ENCODE peak calls at places on chromosome 6, in eight cellular contexts. C is stimulated activated CD4-positive, alpha-beta T cell treated with anti-CD3 and anti-CD28 coated beads, Interleukin-12 subunit alpha, Interleukin-12 subunit beta, amount 100 ng/mL, for 4 hours; J is T-helper 2 cell; N is stromal cell of bone marrow; T is adipocyte; V is AG10803; Z is stimulated activated naive CD4-positive, alpha-beta T cell; O is progenitor cell of endocrine pancreas. Q is an unnamed sample.

GRCh38 chr6:166381381-166381732 is 1.4 kb downstream of the MPC1 start:
- DNase-seq in C (no peak), J (no peak), N (no peak), T (no peak), V (no peak), Z (no peak), O (no peak), Q (no peak)

GRCh38 chr6:12203001-12203400 is 87.2 kb upstream of the EDN1 start:
- DNase-seq in C (no peak), J (no peak), N (no peak), T (no peak), V (no peak), Z (no peak), O (peak), Q (no peak)

GRCh38 chr6:152957796-152958195 is 25.0 kb downstream of the FBXO5 start:
- DNase-seq in C (no peak), J (no peak), N (no peak), T (no peak), V (no peak), Z (no peak), O (no peak), Q (no peak)

GRCh38 chr6:41576667-41577066 is 30.5 kb downstream of the FOXP4 start:
- DNase-seq in C (no peak), J (no peak), N (no peak), T (no peak), V (no peak), Z (no peak), O (no peak), Q (no peak)

GRCh38 chr6:25004357-25004756 is 68.6 kb upstream of the RIPOR2 start:
- DNase-seq in C (no peak), J (no peak), N (no peak), T (no peak), V (no peak), Z (no peak), O (no peak), Q (no peak)

GRCh38 chr6:123941855-123942254 is 138.2 kb downstream of the NKAIN2 start:
- DNase-seq in C (no peak), J (no peak), N (no peak), T (no peak), V (no peak), Z (no peak), O (no peak), Q (no peak)

GRCh38 chr6:141077355-141078333 is 1055.1 kb upstream of the GJE1 start:
- DNase-seq in C (no peak), J (no peak), N (peak), T (no peak), V (no peak), Z (no peak), O (no peak), Q (no peak)

GRCh38 chr6:71403422-71404134 is 115.0 kb downstream of the OGFRL1 start:
- DNase-seq in C (no peak), J (no peak), N (no peak), T (peak), V (no peak), Z (no peak), O (no peak), Q (no peak)

GRCh38 chr6:3231213-3232016 is 4.0 kb upstream of the TUBB2B start:
- DNase-seq in C (no peak), J (no peak), N (peak), T (peak), V (peak), Z (no peak), O (peak), Q (no peak)

GRCh38 chr6:148325316-148326068 is 17.1 kb upstream of the SASH1 start:
- DNase-seq in C (no peak), J (no peak), N (no peak), T (no peak), V (no peak), Z (no peak), O (no peak), Q (no peak)

GRCh38 chr6:2502998-2503674 is 247.6 kb downstream of the MYLK4 start:
- DNase-seq in C (no peak), J (no peak), N (no peak), T (peak), V (no peak), Z (no peak), O (no peak), Q (no peak)

GRCh38 chr6:9487128-9487527 is 927.7 kb downstream of the TFAP2A start:
- DNase-seq in C (no peak), J (no peak), N (no peak), T (no peak), V (no peak), Z (no peak), O (no peak), Q (no peak)

GRCh38 chr6:142784344-142784743 is 160.6 kb downstream of the HIVEP2 start:
- DNase-seq in C (no peak), J (no peak), N (no peak), T (no peak), V (no peak), Z (no peak), O (no peak), Q (no peak)

GRCh38 chr6:43274916-43275597 is 23.0 kb upstream of the SLC22A7 start:
- DNase-seq in C (peak), J (peak), N (no peak), T (peak), V (no peak), Z (no peak), O (no peak), Q (no peak)

GRCh38 chr6:36673882-36674281 is 4.6 kb upstream of the CDKN1A start:
- DNase-seq in C (no peak), J (no peak), N (no peak), T (no peak), V (no peak), Z (no peak), O (no peak), Q (no peak)

GRCh38 chr6:165662041-165662491 is 975 bp downstream of the PDE10A start:
- DNase-seq in C (no peak), J (no peak), N (no peak), T (peak), V (peak), Z (no peak), O (peak), Q (no peak)

GRCh38 chr6:160431231-160431630 is 83.1 kb downstream of the SLC22A3 start:
- DNase-seq in C (no peak), J (no peak), N (peak), T (peak), V (peak), Z (no peak), O (no peak), Q (no peak)

GRCh38 chr6:154092336-154092962 is 53.4 kb downstream of the OPRM1 start:
- DNase-seq in C (no peak), J (no peak), N (no peak), T (no peak), V (no peak), Z (no peak), O (no peak), Q (no peak)

GRCh38 chr6:119874381-119874780 is 524.8 kb upstream of the MAN1A1 start:
- DNase-seq in C (no peak), J (no peak), N (no peak), T (no peak), V (no peak), Z (no peak), O (no peak), Q (no peak)

GRCh38 chr6:163226836-163227485 is 187.6 kb upstream of the QKI start:
- DNase-seq in C (no peak), J (no peak), N (no peak), T (no peak), V (peak), Z (no peak), O (no peak), Q (no peak)

GRCh38 chr6:55220961-55221360 is 46.6 kb downstream of the HCRTR2 start:
- DNase-seq in C (no peak), J (no peak), N (no peak), T (no peak), V (no peak), Z (no peak), O (no peak), Q (no peak)

GRCh38 chr6:6686748-6687601 is 98.5 kb downstream of the LY86 start:
- DNase-seq in C (no peak), J (no peak), N (no peak), T (peak), V (peak), Z (no peak), O (peak), Q (no peak)

GRCh38 chr6:43171284-43172126 is 436 bp downstream of the SRF start:
- DNase-seq in C (peak), J (peak), N (no peak), T (peak), V (no peak), Z (no peak), O (peak), Q (no peak)

GRCh38 chr6:137166247-137167098 is 7.0 kb downstream of the IL22RA2 start:
- DNase-seq in C (no peak), J (no peak), N (no peak), T (no peak), V (no peak), Z (no peak), O (no peak), Q (no peak)

GRCh38 chr6:33632603-33633039 is 11.5 kb downstream of the ITPR3 start:
- DNase-seq in C (peak), J (peak), N (no peak), T (peak), V (no peak), Z (peak), O (no peak), Q (peak)

Q was measured in T follicular helper cell.